ENCODE peak calls at places on chromosomes 4 and X, in four cellular contexts. E is NCI-H1092, B is AG04450, Z is adipocyte. U is an unnamed sample.

GRCh38 chr4:35925806-35926205 is 318.5 kb downstream of the ARAP2 start:
- DNase-seq in E (no peak), B (no peak), Z (no peak), U (no peak)

GRCh38 chrX:1165535-1166196 is 46.8 kb downstream of the CRLF2 start:
- DNase-seq in E (no peak), B (no peak), Z (peak; percentile 24), U (peak; percentile 29)

GRCh38 chr4:22625301-22625700 is 67.4 kb upstream of the GBA3 start:
- DNase-seq in E (no peak), B (no peak), Z (no peak), U (no peak)

GRCh38 chrX:78997870-78998558 is 52.8 kb downstream of the P2RY10 start:
- DNase-seq in E (no peak), B (no peak), Z (no peak), U (no peak)

GRCh38 chr4:2861631-2862436 is 18.2 kb downstream of the ADD1 start:
- DNase-seq in E (no peak), B (no peak), Z (peak; percentile 36), U (no peak)

GRCh38 chr4:25163216-25163615 is 3.0 kb upstream of the SEPSECS start:
- DNase-seq in E (no peak), B (no peak), Z (no peak), U (no peak)

GRCh38 chr4:14916554-14917304 is 85.6 kb upstream of the CPEB2 start:
- DNase-seq in E (no peak), B (peak; percentile 8), Z (peak; percentile 54), U (peak; percentile 78)

GRCh38 chr4:114225462-114225861 is 246.0 kb upstream of the ARSJ start:
- DNase-seq in E (no peak), B (no peak), Z (no peak), U (no peak)

GRCh38 chr4:52643846-52644245 is 15.3 kb downstream of the USP46 start:
- DNase-seq in E (peak; percentile 23), B (peak; percentile 20), Z (peak; percentile 70), U (no peak)

GRCh38 chrX:54049801-54050200 is 5.5 kb upstream of the PHF8 start:
- DNase-seq in E (no peak), B (no peak), Z (no peak), U (no peak)

GRCh38 chr4:98919996-98920395 is 8.9 kb downstream of the EIF4E start:
- DNase-seq in E (no peak), B (peak; percentile 23), Z (peak; percentile 48), U (no peak)

GRCh38 chrX:3639236-3639635 is 74.2 kb downstream of the PRKX start:
- DNase-seq in E (no peak), B (no peak), Z (no peak), U (no peak)

GRCh38 chrX:8813036-8813435 is 11.9 kb upstream of the FAM9A start:
- DNase-seq in E (no peak), B (no peak), Z (no peak), U (no peak)

GRCh38 chr4:68445111-68445510 is 2.2 kb upstream of the TMPRSS11E start:
- DNase-seq in E (no peak), B (no peak), Z (no peak), U (no peak)

GRCh38 chr4:48141048-48141447 is 7.0 kb upstream of the TXK start:
- DNase-seq in E (peak; percentile 7), B (peak; percentile 8), Z (peak; percentile 86), U (no peak)

GRCh38 chrX:151019837-151020236 is 36.7 kb downstream of the HMGB3 start:
- DNase-seq in E (no peak), B (peak; percentile 18), Z (peak; percentile 64), U (peak; percentile 29)

GRCh38 chr4:159607824-159608223 is 504.9 kb downstream of the RAPGEF2 start:
- DNase-seq in E (no peak), B (no peak), Z (no peak), U (no peak)

GRCh38 chr4:45578874-45579273 is 545.0 kb downstream of the GABRG1 start:
- DNase-seq in E (no peak), B (no peak), Z (no peak), U (no peak)

GRCh38 chr4:174215936-174216699 is 67.3 kb downstream of the FBXO8 start:
- DNase-seq in E (no peak), B (no peak), Z (no peak), U (no peak)

GRCh38 chr4:102787096-102787867 is 26.5 kb upstream of the MANBA start:
- DNase-seq in E (no peak), B (no peak), Z (peak; percentile 51), U (no peak)

GRCh38 chr4:1799364-1799996 is 6.4 kb downstream of the FGFR3 start:
- DNase-seq in E (no peak), B (no peak), Z (no peak), U (no peak)

GRCh38 chr4:91826186-91826585 is 477.6 kb upstream of the GRID2 start:
- DNase-seq in E (no peak), B (no peak), Z (peak; percentile 50), U (no peak)

U was measured in osteoblast.